ENCODE peak calls at places on chromosomes 13 and 19, in six cellular contexts. C, Q, Y, O, U and E are unnamed samples.

GRCh38 chr13:24176351-24177101 is 16.0 kb downstream of the SPATA13 start:
- DNase-seq in C (no peak), Q (no peak), Y (no peak), O (no peak), U (no peak), E (no peak)

GRCh38 chr13:79458436-79458835 is 22.5 kb upstream of the NDFIP2 start:
- DNase-seq in C (no peak), Q (no peak), Y (no peak), O (no peak), U (no peak), E (no peak)

GRCh38 chr13:76556632-76557031 is 329.6 kb downstream of the KCTD12 start:
- DNase-seq in C (no peak), Q (no peak), Y (no peak), O (no peak), U (no peak), E (no peak)

GRCh38 chr19:49921871-49922755 is 6.9 kb upstream of the ATF5 start:
- DNase-seq in C (no peak), Q (no peak), Y (no peak), O (no peak), U (peak; percentile 61), E (no peak)

GRCh38 chr13:21232196-21232595 is 55.7 kb downstream of the MRPL57 start:
- DNase-seq in C (no peak), Q (no peak), Y (no peak), O (no peak), U (peak; percentile 78), E (no peak)

GRCh38 chr13:79522583-79522982 is 41.6 kb downstream of the NDFIP2 start:
- DNase-seq in C (no peak), Q (no peak), Y (no peak), O (no peak), U (peak; percentile 30), E (no peak)

GRCh38 chr13:99224019-99224418 is 23.4 kb downstream of the UBAC2 start:
- DNase-seq in C (no peak), Q (no peak), Y (peak; percentile 38), O (no peak), U (no peak), E (no peak)

GRCh38 chr13:41502676-41503075 is 45.3 kb downstream of the RGCC start:
- DNase-seq in C (no peak), Q (no peak), Y (peak; percentile 99), O (no peak), U (no peak), E (no peak)

DNA sequence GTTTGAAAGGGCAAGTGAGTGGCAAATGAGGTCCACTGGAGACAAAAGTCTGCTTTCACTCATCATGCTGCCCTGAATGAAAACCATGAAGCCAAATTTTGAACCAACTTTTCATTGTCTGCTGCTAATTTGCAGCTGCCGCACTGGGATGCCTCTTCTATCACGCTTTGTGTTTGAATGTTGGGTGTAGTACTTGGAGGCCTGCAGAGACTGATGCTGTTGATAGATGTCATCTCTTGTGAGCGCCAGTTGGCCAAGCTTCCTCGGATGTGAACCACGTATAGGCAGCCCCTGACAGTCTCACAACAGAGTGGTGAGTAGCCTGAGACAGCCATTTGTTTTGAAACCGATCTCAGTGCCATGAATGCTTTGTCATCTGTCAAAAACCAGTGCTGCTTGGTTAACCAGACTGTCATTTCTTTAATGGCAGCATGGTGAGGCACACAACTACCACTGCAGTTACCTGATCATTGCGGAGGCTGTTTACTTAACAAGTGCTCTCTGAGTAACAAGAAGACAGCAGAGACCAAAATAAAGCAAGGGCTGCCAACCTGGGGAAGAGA is 31.2 kb upstream of the SLC10A2 start:
- DNase-seq in C (no peak), Q (no peak), Y (no peak), O (no peak), U (no peak), E (no peak)
- H3K27ac ChIP-seq in C (no peak overlapping the region), Q (no peak overlapping the region), Y (no peak overlapping the region), O (no peak overlapping the region), U (no peak overlapping the region), E (no peak overlapping the region)

GRCh38 chr13:84131249-84131648 is 249.0 kb upstream of the SLITRK1 start:
- DNase-seq in C (no peak), Q (no peak), Y (no peak), O (no peak), U (no peak), E (no peak)
- H3K27ac ChIP-seq in C (no peak overlapping the region), Q (no peak overlapping the region), Y (no peak overlapping the region), O (no peak overlapping the region), U (no peak overlapping the region), E (no peak overlapping the region)

DNA sequence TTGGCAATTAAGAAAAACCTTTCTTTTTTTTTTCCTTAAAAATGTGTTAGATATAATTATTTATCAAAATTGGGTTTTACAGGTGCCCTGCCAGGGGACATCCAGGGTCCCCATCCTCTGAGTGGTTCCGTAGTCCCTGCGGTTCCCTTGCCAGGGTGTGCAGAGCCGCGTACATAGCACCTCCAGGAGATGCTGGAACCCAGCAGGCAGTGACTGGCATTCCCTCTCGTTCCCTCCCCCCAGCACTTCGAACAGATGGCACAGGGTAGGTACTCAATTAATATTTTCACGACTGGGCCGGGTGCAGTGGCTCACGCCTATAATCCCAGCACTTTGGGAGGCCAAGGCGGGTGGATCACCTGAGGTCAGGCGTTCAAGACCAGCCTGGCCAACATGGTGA is 82.0 kb downstream of the COL4A1 start:
- DNase-seq in C (no peak), Q (no peak), Y (no peak), O (no peak), U (no peak), E (no peak)
- H3K27ac ChIP-seq in C (peak overlapping the region; percentile 44), Q (no peak overlapping the region), Y (no peak overlapping the region), O (no peak overlapping the region), U (no peak overlapping the region), E (no peak overlapping the region)

GRCh38 chr19:1277061-1277460 is 1.7 kb downstream of the FAM174C start:
- DNase-seq in C (no peak), Q (no peak), Y (no peak), O (no peak), U (no peak), E (no peak)
- H3K27ac ChIP-seq in C (no peak overlapping the region), Q (peak overlapping the region; percentile 93), Y (peak overlapping the region; percentile 92), O (no peak overlapping the region), U (no peak overlapping the region), E (no peak overlapping the region)

DNA sequence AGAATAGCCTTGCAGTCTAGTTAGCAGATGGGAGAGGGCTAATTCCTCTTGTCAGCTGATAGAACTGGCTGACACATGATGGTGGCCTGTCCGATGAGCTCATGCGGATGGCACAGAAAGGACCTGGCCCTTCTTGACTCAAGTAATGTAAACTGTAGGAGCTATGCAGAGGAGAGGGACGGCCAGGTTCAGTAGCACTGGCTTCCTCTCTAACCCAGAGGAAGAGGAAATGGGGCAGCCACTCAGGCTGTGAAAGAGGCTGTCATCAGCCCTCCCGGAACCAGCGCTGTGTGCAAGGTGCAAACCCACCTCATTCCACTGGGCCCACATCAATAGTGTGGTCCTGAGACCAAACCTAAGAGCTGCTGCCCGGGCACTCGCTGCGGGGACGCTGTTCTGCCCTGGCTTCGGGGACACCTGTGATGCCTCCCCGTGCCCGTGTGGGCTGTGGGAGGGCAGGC is 30.7 kb upstream of the USE1 start:
- DNase-seq in C (no peak), Q (no peak), Y (peak; percentile 61), O (no peak), U (no peak), E (no peak)
- H3K27ac ChIP-seq in C (no peak overlapping the region), Q (no peak overlapping the region), Y (peak overlapping the region; percentile 79), O (no peak overlapping the region), U (no peak overlapping the region), E (no peak overlapping the region)

DNA sequence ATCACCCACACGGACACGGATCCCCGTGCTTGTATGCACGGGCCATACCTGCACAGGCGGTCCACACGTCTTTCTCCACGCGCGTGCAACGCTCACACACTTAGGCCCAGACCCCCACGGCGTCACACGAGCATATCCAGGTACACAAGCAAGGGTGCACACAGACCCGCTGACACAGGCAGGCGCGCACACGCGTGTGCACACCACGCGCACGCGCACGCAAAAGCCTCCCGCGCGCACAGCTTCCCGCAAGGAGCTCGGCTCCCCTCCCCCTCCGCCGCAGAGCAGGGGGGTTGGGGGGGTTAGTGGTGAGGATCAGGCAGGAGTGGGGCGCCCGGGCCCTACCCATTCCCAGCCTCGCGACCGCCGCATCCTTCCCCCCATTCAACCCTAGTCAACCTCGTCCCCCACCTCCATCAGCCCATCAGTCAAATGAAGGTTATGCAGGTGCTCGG is 407 bp downstream of the RAB3A start:
- DNase-seq in C (peak; percentile 51), Q (no peak), Y (peak; percentile 60), O (no peak), U (no peak), E (no peak)
- H3K27ac ChIP-seq in C (peak overlapping the region; percentile 85), Q (no peak overlapping the region), Y (peak overlapping the region; percentile 47), O (no peak overlapping the region), U (peak overlapping the region; percentile 92), E (no peak overlapping the region)

GRCh38 chr19:17468302-17469091 is 1.8 kb upstream of the SLC27A1 start:
- DNase-seq in C (peak; percentile 83), Q (no peak), Y (no peak), O (no peak), U (no peak), E (no peak)

GRCh38 chr19:17470204-17470841 is at the start of gene SLC27A1:
- DNase-seq in C (peak; percentile 98), Q (no peak), Y (peak; percentile 97), O (peak; percentile 96), U (peak; percentile 98), E (peak; percentile 92)

GRCh38 chr19:17469371-17470203 is 737 bp upstream of the SLC27A1 start:
- DNase-seq in C (peak; percentile 95), Q (peak; percentile 82), Y (peak; percentile 92), O (peak; percentile 97), U (peak; percentile 94), E (peak; percentile 90)

GRCh38 chr19:17467471-17468301 is 2.6 kb upstream of the SLC27A1 start:
- DNase-seq in C (no peak), Q (no peak), Y (no peak), O (no peak), U (no peak), E (no peak)

GRCh38 chr19:17469092-17469370 is 1.3 kb upstream of the SLC27A1 start:
- DNase-seq in C (no peak), Q (no peak), Y (no peak), O (no peak), U (no peak), E (no peak)
- H3K27ac ChIP-seq in C (peak overlapping the region; percentile 97), Q (peak overlapping the region; percentile 79), Y (no peak overlapping the region), O (peak overlapping the region; percentile 84), U (no peak overlapping the region), E (peak overlapping the region; percentile 71)

GRCh38 chr19:40641306-40641705 is 40.1 kb downstream of the LTBP4 start:
- DNase-seq in C (peak; percentile 61), Q (no peak), Y (no peak), O (no peak), U (peak; percentile 56), E (no peak)
- H3K27ac ChIP-seq in C (peak overlapping the region; percentile 77), Q (no peak overlapping the region), Y (no peak overlapping the region), O (peak overlapping the region; percentile 72), U (peak overlapping the region; percentile 32), E (no peak overlapping the region)

DNA sequence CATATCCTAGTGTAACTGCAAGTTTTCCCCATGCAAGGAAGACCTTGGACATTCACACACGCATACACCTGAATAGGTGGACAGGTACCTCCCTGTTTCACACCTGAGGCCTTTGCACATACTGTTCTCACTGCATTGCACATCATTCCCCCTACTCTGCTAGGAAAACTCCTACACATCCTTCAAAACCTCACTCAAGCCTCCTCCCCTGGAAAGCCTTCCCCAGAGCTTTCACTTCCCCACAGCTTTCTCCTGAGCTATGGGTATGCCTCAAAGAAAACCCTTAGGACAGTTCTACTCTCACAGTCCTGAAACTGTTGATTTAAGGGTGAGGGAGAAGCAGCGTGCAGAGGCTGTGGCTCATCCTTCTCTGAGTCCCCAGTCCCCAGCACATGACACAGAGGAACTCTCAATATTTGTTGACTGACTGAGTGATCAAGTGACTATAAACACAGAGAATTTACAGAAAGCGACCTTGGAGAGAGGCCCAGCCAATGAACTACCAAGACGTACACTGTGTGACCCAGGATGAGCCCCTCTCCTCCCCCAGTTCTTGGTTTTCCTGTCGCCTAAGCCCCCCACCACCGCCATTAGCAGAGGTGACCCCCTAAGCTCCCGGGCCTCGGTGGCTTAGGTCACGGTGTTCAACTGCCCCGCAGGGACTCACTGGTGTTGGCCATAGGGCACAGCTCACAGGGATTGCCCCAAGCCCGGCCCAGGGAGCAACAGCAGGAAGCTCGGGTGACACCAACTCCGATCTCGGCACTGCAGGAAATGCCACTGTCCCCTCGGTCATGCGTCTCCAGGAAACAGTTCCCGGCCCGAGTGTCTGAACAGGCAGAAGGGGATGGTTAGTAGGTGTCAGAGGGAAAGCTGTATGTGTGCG is 40.6 kb downstream of the FBN3 start:
- DNase-seq in C (no peak), Q (no peak), Y (no peak), O (no peak), U (no peak), E (no peak)
- H3K27ac ChIP-seq in C (no peak overlapping the region), Q (no peak overlapping the region), Y (no peak overlapping the region), O (no peak overlapping the region), U (no peak overlapping the region), E (no peak overlapping the region)